ENCODE peak calls at places on chromosomes 12 and 14, in six cellular contexts. One of them, this sample, is unnamed.

GRCh38 chr14:75138492-75138891 is 11.6 kb upstream of the NEK9 start:
- DNase-seq in effector CD8-positive, alpha-beta T cell: no peak
- DNase-seq in AG20443: no peak
- DNase-seq in activated CD4-positive, alpha-beta T cell treated with anti-CD3 and anti-CD28 coated beads, Interleukin-2, amount 10 ng/mL, durations not matched to agents 7 days and 5 days: no peak
- DNase-seq in CD8-positive, alpha-beta memory T cell: no peak
- DNase-seq in activated naive CD8-positive, alpha-beta T cell treated with anti-CD3 and anti-CD28 coated beads for 36 hours: no peak
- DNase-seq in this sample: no peak

GRCh38 chr12:31440134-31440533 is 114.2 kb upstream of the SINHCAF start:
- DNase-seq in activated CD4-positive, alpha-beta T cell treated with anti-CD3 and anti-CD28 coated beads, Interleukin-2, amount 10 ng/mL, durations not matched to agents 7 days and 5 days: no peak
- DNase-seq in AG20443: no peak
- DNase-seq in CD8-positive, alpha-beta memory T cell: no peak
- DNase-seq in effector CD8-positive, alpha-beta T cell: no peak
- DNase-seq in activated naive CD8-positive, alpha-beta T cell treated with anti-CD3 and anti-CD28 coated beads for 36 hours: no peak
- DNase-seq in this sample: no peak

GRCh38 chr12:97561321-97562230 is 99.0 kb downstream of the RMST start:
- DNase-seq in effector CD8-positive, alpha-beta T cell: no peak
- DNase-seq in activated naive CD8-positive, alpha-beta T cell treated with anti-CD3 and anti-CD28 coated beads for 36 hours: no peak
- DNase-seq in activated CD4-positive, alpha-beta T cell treated with anti-CD3 and anti-CD28 coated beads, Interleukin-2, amount 10 ng/mL, durations not matched to agents 7 days and 5 days: no peak
- DNase-seq in CD8-positive, alpha-beta memory T cell: no peak
- DNase-seq in AG20443: no peak
- DNase-seq in this sample: no peak

GRCh38 chr12:26832817-26833691 is at the start of gene ITPR2:
- DNase-seq in activated naive CD8-positive, alpha-beta T cell treated with anti-CD3 and anti-CD28 coated beads for 36 hours: peak
- DNase-seq in AG20443: peak
- DNase-seq in CD8-positive, alpha-beta memory T cell: peak
- DNase-seq in effector CD8-positive, alpha-beta T cell: peak
- DNase-seq in activated CD4-positive, alpha-beta T cell treated with anti-CD3 and anti-CD28 coated beads, Interleukin-2, amount 10 ng/mL, durations not matched to agents 7 days and 5 days: peak
- DNase-seq in this sample: peak

GRCh38 chr14:103501041-103501870 is 21.4 kb downstream of the CKB start:
- DNase-seq in activated naive CD8-positive, alpha-beta T cell treated with anti-CD3 and anti-CD28 coated beads for 36 hours: no peak
- DNase-seq in activated CD4-positive, alpha-beta T cell treated with anti-CD3 and anti-CD28 coated beads, Interleukin-2, amount 10 ng/mL, durations not matched to agents 7 days and 5 days: no peak
- DNase-seq in CD8-positive, alpha-beta memory T cell: no peak
- DNase-seq in effector CD8-positive, alpha-beta T cell: no peak
- DNase-seq in AG20443: no peak
- DNase-seq in this sample: no peak

GRCh38 chr12:41983896-41984295 is 160.8 kb downstream of the GXYLT1 start:
- DNase-seq in activated CD4-positive, alpha-beta T cell treated with anti-CD3 and anti-CD28 coated beads, Interleukin-2, amount 10 ng/mL, durations not matched to agents 7 days and 5 days: no peak
- DNase-seq in effector CD8-positive, alpha-beta T cell: no peak
- DNase-seq in AG20443: no peak
- DNase-seq in CD8-positive, alpha-beta memory T cell: no peak
- DNase-seq in activated naive CD8-positive, alpha-beta T cell treated with anti-CD3 and anti-CD28 coated beads for 36 hours: no peak
- DNase-seq in this sample: no peak

GRCh38 chr12:98513379-98514318 is 1.7 kb upstream of the TMPO start:
- DNase-seq in AG20443: no peak
- DNase-seq in CD8-positive, alpha-beta memory T cell: no peak
- DNase-seq in activated naive CD8-positive, alpha-beta T cell treated with anti-CD3 and anti-CD28 coated beads for 36 hours: no peak
- DNase-seq in effector CD8-positive, alpha-beta T cell: no peak
- DNase-seq in activated CD4-positive, alpha-beta T cell treated with anti-CD3 and anti-CD28 coated beads, Interleukin-2, amount 10 ng/mL, durations not matched to agents 7 days and 5 days: no peak
- DNase-seq in this sample: no peak

GRCh38 chr14:74793506-74794155 is 30.5 kb downstream of the YLPM1 start:
- DNase-seq in activated CD4-positive, alpha-beta T cell treated with anti-CD3 and anti-CD28 coated beads, Interleukin-2, amount 10 ng/mL, durations not matched to agents 7 days and 5 days: peak
- DNase-seq in AG20443: peak
- DNase-seq in CD8-positive, alpha-beta memory T cell: no peak
- DNase-seq in effector CD8-positive, alpha-beta T cell: no peak
- DNase-seq in activated naive CD8-positive, alpha-beta T cell treated with anti-CD3 and anti-CD28 coated beads for 36 hours: no peak
- DNase-seq in this sample: no peak

GRCh38 chr12:50017653-50018052 is 7.6 kb downstream of the RACGAP1 start:
- DNase-seq in effector CD8-positive, alpha-beta T cell: no peak
- DNase-seq in AG20443: no peak
- DNase-seq in CD8-positive, alpha-beta memory T cell: no peak
- DNase-seq in activated CD4-positive, alpha-beta T cell treated with anti-CD3 and anti-CD28 coated beads, Interleukin-2, amount 10 ng/mL, durations not matched to agents 7 days and 5 days: no peak
- DNase-seq in activated naive CD8-positive, alpha-beta T cell treated with anti-CD3 and anti-CD28 coated beads for 36 hours: no peak
- DNase-seq in this sample: no peak

GRCh38 chr12:42420385-42420784 is 94.4 kb downstream of the PPHLN1 start:
- DNase-seq in activated CD4-positive, alpha-beta T cell treated with anti-CD3 and anti-CD28 coated beads, Interleukin-2, amount 10 ng/mL, durations not matched to agents 7 days and 5 days: no peak
- DNase-seq in activated naive CD8-positive, alpha-beta T cell treated with anti-CD3 and anti-CD28 coated beads for 36 hours: no peak
- DNase-seq in effector CD8-positive, alpha-beta T cell: no peak
- DNase-seq in AG20443: no peak
- DNase-seq in CD8-positive, alpha-beta memory T cell: no peak
- DNase-seq in this sample: no peak

GRCh38 chr12:24561882-24562760 is 386.8 kb downstream of the BCAT1 start:
- DNase-seq in activated naive CD8-positive, alpha-beta T cell treated with anti-CD3 and anti-CD28 coated beads for 36 hours: peak
- DNase-seq in AG20443: peak
- DNase-seq in CD8-positive, alpha-beta memory T cell: no peak
- DNase-seq in activated CD4-positive, alpha-beta T cell treated with anti-CD3 and anti-CD28 coated beads, Interleukin-2, amount 10 ng/mL, durations not matched to agents 7 days and 5 days: no peak
- DNase-seq in effector CD8-positive, alpha-beta T cell: no peak
- DNase-seq in this sample: peak

GRCh38 chr12:5565933-5566632 is 134.2 kb downstream of the NTF3 start:
- DNase-seq in activated naive CD8-positive, alpha-beta T cell treated with anti-CD3 and anti-CD28 coated beads for 36 hours: no peak
- DNase-seq in effector CD8-positive, alpha-beta T cell: no peak
- DNase-seq in activated CD4-positive, alpha-beta T cell treated with anti-CD3 and anti-CD28 coated beads, Interleukin-2, amount 10 ng/mL, durations not matched to agents 7 days and 5 days: no peak
- DNase-seq in AG20443: peak
- DNase-seq in CD8-positive, alpha-beta memory T cell: no peak
- DNase-seq in this sample: no peak

GRCh38 chr12:105748806-105749600 is 389.8 kb downstream of the NUAK1 start:
- DNase-seq in CD8-positive, alpha-beta memory T cell: no peak
- DNase-seq in activated CD4-positive, alpha-beta T cell treated with anti-CD3 and anti-CD28 coated beads, Interleukin-2, amount 10 ng/mL, durations not matched to agents 7 days and 5 days: no peak
- DNase-seq in effector CD8-positive, alpha-beta T cell: no peak
- DNase-seq in AG20443: peak
- DNase-seq in activated naive CD8-positive, alpha-beta T cell treated with anti-CD3 and anti-CD28 coated beads for 36 hours: no peak
- DNase-seq in this sample: peak

GRCh38 chr12:46380881-46381280 is 8.3 kb upstream of the SLC38A2 start:
- DNase-seq in effector CD8-positive, alpha-beta T cell: no peak
- DNase-seq in AG20443: no peak
- DNase-seq in CD8-positive, alpha-beta memory T cell: no peak
- DNase-seq in activated CD4-positive, alpha-beta T cell treated with anti-CD3 and anti-CD28 coated beads, Interleukin-2, amount 10 ng/mL, durations not matched to agents 7 days and 5 days: no peak
- DNase-seq in activated naive CD8-positive, alpha-beta T cell treated with anti-CD3 and anti-CD28 coated beads for 36 hours: no peak
- DNase-seq in this sample: no peak

GRCh38 chr12:4564819-4565218 is 2.8 kb downstream of the DYRK4 start:
- DNase-seq in CD8-positive, alpha-beta memory T cell: no peak
- DNase-seq in activated naive CD8-positive, alpha-beta T cell treated with anti-CD3 and anti-CD28 coated beads for 36 hours: no peak
- DNase-seq in activated CD4-positive, alpha-beta T cell treated with anti-CD3 and anti-CD28 coated beads, Interleukin-2, amount 10 ng/mL, durations not matched to agents 7 days and 5 days: no peak
- DNase-seq in effector CD8-positive, alpha-beta T cell: no peak
- DNase-seq in AG20443: no peak
- DNase-seq in this sample: no peak

GRCh38 chr14:76698191-76698590 is 63.1 kb upstream of the VASH1 start:
- DNase-seq in activated naive CD8-positive, alpha-beta T cell treated with anti-CD3 and anti-CD28 coated beads for 36 hours: no peak
- DNase-seq in CD8-positive, alpha-beta memory T cell: no peak
- DNase-seq in activated CD4-positive, alpha-beta T cell treated with anti-CD3 and anti-CD28 coated beads, Interleukin-2, amount 10 ng/mL, durations not matched to agents 7 days and 5 days: no peak
- DNase-seq in AG20443: no peak
- DNase-seq in effector CD8-positive, alpha-beta T cell: no peak
- DNase-seq in this sample: no peak

GRCh38 chr14:33679461-33680225 is 271.2 kb downstream of the EGLN3 start:
- DNase-seq in effector CD8-positive, alpha-beta T cell: no peak
- DNase-seq in AG20443: peak
- DNase-seq in CD8-positive, alpha-beta memory T cell: no peak
- DNase-seq in activated naive CD8-positive, alpha-beta T cell treated with anti-CD3 and anti-CD28 coated beads for 36 hours: no peak
- DNase-seq in activated CD4-positive, alpha-beta T cell treated with anti-CD3 and anti-CD28 coated beads, Interleukin-2, amount 10 ng/mL, durations not matched to agents 7 days and 5 days: no peak
- DNase-seq in this sample: no peak

GRCh38 chr12:108204117-108204516 is 75.0 kb downstream of the WSCD2 start:
- DNase-seq in effector CD8-positive, alpha-beta T cell: no peak
- DNase-seq in AG20443: no peak
- DNase-seq in CD8-positive, alpha-beta memory T cell: no peak
- DNase-seq in activated naive CD8-positive, alpha-beta T cell treated with anti-CD3 and anti-CD28 coated beads for 36 hours: no peak
- DNase-seq in activated CD4-positive, alpha-beta T cell treated with anti-CD3 and anti-CD28 coated beads, Interleukin-2, amount 10 ng/mL, durations not matched to agents 7 days and 5 days: no peak
- DNase-seq in this sample: no peak

GRCh38 chr14:23008836-23009235 is 1.1 kb downstream of the C14orf93 start:
- DNase-seq in activated naive CD8-positive, alpha-beta T cell treated with anti-CD3 and anti-CD28 coated beads for 36 hours: no peak
- DNase-seq in effector CD8-positive, alpha-beta T cell: no peak
- DNase-seq in activated CD4-positive, alpha-beta T cell treated with anti-CD3 and anti-CD28 coated beads, Interleukin-2, amount 10 ng/mL, durations not matched to agents 7 days and 5 days: no peak
- DNase-seq in AG20443: no peak
- DNase-seq in CD8-positive, alpha-beta memory T cell: no peak
- DNase-seq in this sample: no peak

GRCh38 chr12:27003421-27004311 is 10.5 kb downstream of the TM7SF3 start:
- DNase-seq in activated naive CD8-positive, alpha-beta T cell treated with anti-CD3 and anti-CD28 coated beads for 36 hours: no peak
- DNase-seq in activated CD4-positive, alpha-beta T cell treated with anti-CD3 and anti-CD28 coated beads, Interleukin-2, amount 10 ng/mL, durations not matched to agents 7 days and 5 days: no peak
- DNase-seq in AG20443: no peak
- DNase-seq in effector CD8-positive, alpha-beta T cell: no peak
- DNase-seq in CD8-positive, alpha-beta memory T cell: no peak
- DNase-seq in this sample: no peak

GRCh38 chr12:56358836-56359532 is 923 bp downstream of the STAT2 start:
- DNase-seq in activated CD4-positive, alpha-beta T cell treated with anti-CD3 and anti-CD28 coated beads, Interleukin-2, amount 10 ng/mL, durations not matched to agents 7 days and 5 days: no peak
- DNase-seq in activated naive CD8-positive, alpha-beta T cell treated with anti-CD3 and anti-CD28 coated beads for 36 hours: peak
- DNase-seq in CD8-positive, alpha-beta memory T cell: no peak
- DNase-seq in AG20443: peak
- DNase-seq in effector CD8-positive, alpha-beta T cell: no peak
- DNase-seq in this sample: no peak

GRCh38 chr12:95143784-95144205 is 70.4 kb upstream of the NR2C1 start:
- DNase-seq in AG20443: peak
- DNase-seq in activated CD4-positive, alpha-beta T cell treated with anti-CD3 and anti-CD28 coated beads, Interleukin-2, amount 10 ng/mL, durations not matched to agents 7 days and 5 days: no peak
- DNase-seq in activated naive CD8-positive, alpha-beta T cell treated with anti-CD3 and anti-CD28 coated beads for 36 hours: no peak
- DNase-seq in effector CD8-positive, alpha-beta T cell: no peak
- DNase-seq in CD8-positive, alpha-beta memory T cell: no peak
- DNase-seq in this sample: no peak

GRCh38 chr14:63508033-63508432 is 35.1 kb downstream of the PPP2R5E start:
- DNase-seq in effector CD8-positive, alpha-beta T cell: no peak
- DNase-seq in activated naive CD8-positive, alpha-beta T cell treated with anti-CD3 and anti-CD28 coated beads for 36 hours: peak
- DNase-seq in CD8-positive, alpha-beta memory T cell: no peak
- DNase-seq in AG20443: no peak
- DNase-seq in activated CD4-positive, alpha-beta T cell treated with anti-CD3 and anti-CD28 coated beads, Interleukin-2, amount 10 ng/mL, durations not matched to agents 7 days and 5 days: peak
- DNase-seq in this sample: no peak

GRCh38 chr12:67025543-67026114 is 243.5 kb upstream of the CAND1 start:
- DNase-seq in AG20443: peak
- DNase-seq in activated naive CD8-positive, alpha-beta T cell treated with anti-CD3 and anti-CD28 coated beads for 36 hours: peak
- DNase-seq in CD8-positive, alpha-beta memory T cell: no peak
- DNase-seq in activated CD4-positive, alpha-beta T cell treated with anti-CD3 and anti-CD28 coated beads, Interleukin-2, amount 10 ng/mL, durations not matched to agents 7 days and 5 days: peak
- DNase-seq in effector CD8-positive, alpha-beta T cell: peak
- DNase-seq in this sample: no peak

GRCh38 chr14:50920482-50921225 is 23.6 kb downstream of the PYGL start:
- DNase-seq in activated CD4-positive, alpha-beta T cell treated with anti-CD3 and anti-CD28 coated beads, Interleukin-2, amount 10 ng/mL, durations not matched to agents 7 days and 5 days: no peak
- DNase-seq in activated naive CD8-positive, alpha-beta T cell treated with anti-CD3 and anti-CD28 coated beads for 36 hours: no peak
- DNase-seq in AG20443: peak
- DNase-seq in effector CD8-positive, alpha-beta T cell: no peak
- DNase-seq in CD8-positive, alpha-beta memory T cell: no peak
- DNase-seq in this sample: no peak

GRCh38 chr12:130775953-130776856 is 60.1 kb upstream of the RIMBP2 start:
- DNase-seq in activated naive CD8-positive, alpha-beta T cell treated with anti-CD3 and anti-CD28 coated beads for 36 hours: peak
- DNase-seq in effector CD8-positive, alpha-beta T cell: no peak
- DNase-seq in activated CD4-positive, alpha-beta T cell treated with anti-CD3 and anti-CD28 coated beads, Interleukin-2, amount 10 ng/mL, durations not matched to agents 7 days and 5 days: peak
- DNase-seq in AG20443: peak
- DNase-seq in CD8-positive, alpha-beta memory T cell: no peak
- DNase-seq in this sample: peak

GRCh38 chr12:49340095-49340870 is 3.3 kb upstream of the C1QL4 start:
- DNase-seq in AG20443: peak
- DNase-seq in activated CD4-positive, alpha-beta T cell treated with anti-CD3 and anti-CD28 coated beads, Interleukin-2, amount 10 ng/mL, durations not matched to agents 7 days and 5 days: no peak
- DNase-seq in CD8-positive, alpha-beta memory T cell: no peak
- DNase-seq in activated naive CD8-positive, alpha-beta T cell treated with anti-CD3 and anti-CD28 coated beads for 36 hours: no peak
- DNase-seq in effector CD8-positive, alpha-beta T cell: no peak
- DNase-seq in this sample: no peak

GRCh38 chr12:62840311-62840710 is 94.6 kb downstream of the PPM1H start:
- DNase-seq in effector CD8-positive, alpha-beta T cell: no peak
- DNase-seq in AG20443: no peak
- DNase-seq in CD8-positive, alpha-beta memory T cell: no peak
- DNase-seq in activated naive CD8-positive, alpha-beta T cell treated with anti-CD3 and anti-CD28 coated beads for 36 hours: no peak
- DNase-seq in activated CD4-positive, alpha-beta T cell treated with anti-CD3 and anti-CD28 coated beads, Interleukin-2, amount 10 ng/mL, durations not matched to agents 7 days and 5 days: no peak
- DNase-seq in this sample: no peak

GRCh38 chr12:2268478-2269286 is 215.9 kb downstream of the CACNA1C start:
- DNase-seq in CD8-positive, alpha-beta memory T cell: no peak
- DNase-seq in AG20443: peak
- DNase-seq in activated naive CD8-positive, alpha-beta T cell treated with anti-CD3 and anti-CD28 coated beads for 36 hours: no peak
- DNase-seq in activated CD4-positive, alpha-beta T cell treated with anti-CD3 and anti-CD28 coated beads, Interleukin-2, amount 10 ng/mL, durations not matched to agents 7 days and 5 days: no peak
- DNase-seq in effector CD8-positive, alpha-beta T cell: no peak
- DNase-seq in this sample: no peak

GRCh38 chr14:55850803-55851202 is 267.4 kb upstream of the PELI2 start:
- DNase-seq in effector CD8-positive, alpha-beta T cell: no peak
- DNase-seq in AG20443: peak
- DNase-seq in activated CD4-positive, alpha-beta T cell treated with anti-CD3 and anti-CD28 coated beads, Interleukin-2, amount 10 ng/mL, durations not matched to agents 7 days and 5 days: no peak
- DNase-seq in CD8-positive, alpha-beta memory T cell: no peak
- DNase-seq in activated naive CD8-positive, alpha-beta T cell treated with anti-CD3 and anti-CD28 coated beads for 36 hours: no peak
- DNase-seq in this sample: no peak

GRCh38 chr12:6375269-6376078 is at the start of gene SCNN1A:
- DNase-seq in effector CD8-positive, alpha-beta T cell: no peak
- DNase-seq in CD8-positive, alpha-beta memory T cell: no peak
- DNase-seq in activated naive CD8-positive, alpha-beta T cell treated with anti-CD3 and anti-CD28 coated beads for 36 hours: no peak
- DNase-seq in activated CD4-positive, alpha-beta T cell treated with anti-CD3 and anti-CD28 coated beads, Interleukin-2, amount 10 ng/mL, durations not matched to agents 7 days and 5 days: no peak
- DNase-seq in AG20443: no peak
- DNase-seq in this sample: no peak

GRCh38 chr12:15772405-15773018 is 16.7 kb downstream of the EPS8 start:
- DNase-seq in effector CD8-positive, alpha-beta T cell: no peak
- DNase-seq in activated naive CD8-positive, alpha-beta T cell treated with anti-CD3 and anti-CD28 coated beads for 36 hours: no peak
- DNase-seq in AG20443: no peak
- DNase-seq in CD8-positive, alpha-beta memory T cell: no peak
- DNase-seq in activated CD4-positive, alpha-beta T cell treated with anti-CD3 and anti-CD28 coated beads, Interleukin-2, amount 10 ng/mL, durations not matched to agents 7 days and 5 days: no peak
- DNase-seq in this sample: no peak

GRCh38 chr12:65656904-65657351 is 167.4 kb upstream of the HMGA2 start:
- DNase-seq in AG20443: peak
- DNase-seq in activated naive CD8-positive, alpha-beta T cell treated with anti-CD3 and anti-CD28 coated beads for 36 hours: no peak
- DNase-seq in effector CD8-positive, alpha-beta T cell: no peak
- DNase-seq in activated CD4-positive, alpha-beta T cell treated with anti-CD3 and anti-CD28 coated beads, Interleukin-2, amount 10 ng/mL, durations not matched to agents 7 days and 5 days: no peak
- DNase-seq in CD8-positive, alpha-beta memory T cell: no peak
- DNase-seq in this sample: no peak

GRCh38 chr14:100528962-100529560 is 58.2 kb downstream of the BEGAIN start:
- DNase-seq in CD8-positive, alpha-beta memory T cell: no peak
- DNase-seq in activated naive CD8-positive, alpha-beta T cell treated with anti-CD3 and anti-CD28 coated beads for 36 hours: no peak
- DNase-seq in activated CD4-positive, alpha-beta T cell treated with anti-CD3 and anti-CD28 coated beads, Interleukin-2, amount 10 ng/mL, durations not matched to agents 7 days and 5 days: peak
- DNase-seq in effector CD8-positive, alpha-beta T cell: no peak
- DNase-seq in AG20443: peak
- DNase-seq in this sample: peak

This sample was measured in left ventricle myocardium superior.